ENCODE peak calls at places on chromosomes 5 and 9, in six cellular contexts. B is AG04450; O is T-helper 1 cell; E is EH; I is activated CD4-positive, alpha-beta T cell treated with anti-CD3 and anti-CD28 coated beads, Interleukin-2, amount 50 U/mL, for 24 hours; J is astrocyte of the cerebellum. G is an unnamed sample.

GRCh38 chr9:2486988-2487387 is 134.6 kb upstream of the VLDLR start:
- DNase-seq in B (no peak), O (no peak), E (no peak), I (no peak), J (no peak), G (no peak)

GRCh38 chr9:130110166-130110565 is 56.5 kb downstream of the GPR107 start:
- DNase-seq in B (no peak), O (no peak), E (no peak), I (no peak), J (no peak), G (no peak)

GRCh38 chr9:83955985-83956287 is 24.1 kb downstream of the HNRNPK start:
- DNase-seq in B (no peak), O (peak), E (no peak), I (no peak), J (no peak), G (no peak)

GRCh38 chr9:129333961-129334743 is 156.1 kb upstream of the IER5L start:
- DNase-seq in B (peak), O (no peak), E (peak), I (no peak), J (peak), G (peak)

GRCh38 chr5:157584628-157585027 is 9.1 kb upstream of the ADAM19 start:
- DNase-seq in B (no peak), O (no peak), E (no peak), I (no peak), J (no peak), G (no peak)

GRCh38 chr5:122532035-122532434 is 220.0 kb downstream of the SNCAIP start:
- DNase-seq in B (no peak), O (no peak), E (no peak), I (no peak), J (no peak), G (no peak)

GRCh38 chr5:177524941-177525655 is 8.3 kb upstream of the DDX41 start:
- DNase-seq in B (no peak), O (no peak), E (no peak), I (no peak), J (no peak), G (no peak)

GRCh38 chr5:9544056-9544455 is 1.8 kb downstream of the SEMA5A start:
- DNase-seq in B (no peak), O (no peak), E (no peak), I (no peak), J (no peak), G (no peak)

GRCh38 chr9:4591123-4591500 is 71.0 kb upstream of the PLPP6 start:
- DNase-seq in B (no peak), O (no peak), E (no peak), I (no peak), J (peak), G (no peak)

G was measured in non-pigmented ciliary epithelial cell.